ENCODE peak calls at places on chromosomes 12 and 14, in four cellular contexts. F, K, B and X are unnamed samples.
A peak's percentile ranks its signal among the peaks of the same experiment; 100 is the strongest.

GRCh38 chr12:1435456-1435855 is 158.9 kb downstream of the FBXL14 start:
- DNase-seq in F (no peak), K (peak; percentile 67), B (no peak), X (no peak)

GRCh38 chr12:76123301-76124212 is 39.1 kb upstream of the NAP1L1 start:
- DNase-seq in F (peak; percentile 12), K (peak; percentile 75), B (peak; percentile 11), X (no peak)

GRCh38 chr12:112107728-112108447 is 695 bp downstream of the NAA25 start:
- DNase-seq in F (peak; percentile 43), K (peak; percentile 33), B (peak; percentile 41), X (no peak)

GRCh38 chr12:77161944-77162343 is 96.6 kb upstream of the E2F7 start:
- DNase-seq in F (peak; percentile 37), K (no peak), B (peak; percentile 77), X (no peak)

GRCh38 chr14:60179296-60179924 is 14.2 kb upstream of the DHRS7 start:
- DNase-seq in F (no peak), K (peak; percentile 64), B (no peak), X (no peak)

GRCh38 chr12:52081263-52081733 is 1.8 kb downstream of the SMIM41 start:
- DNase-seq in F (no peak), K (no peak), B (peak; percentile 22), X (no peak)

GRCh38 chr14:93683241-93683640 is 105.0 kb downstream of the PRIMA1 start:
- DNase-seq in F (peak; percentile 79), K (no peak), B (peak; percentile 45), X (no peak)

GRCh38 chr12:119302334-119303132 is 32.0 kb upstream of the CCDC60 start:
- DNase-seq in F (peak; percentile 28), K (no peak), B (peak; percentile 87), X (no peak)

GRCh38 chr12:20508362-20508761 is 140.0 kb downstream of the PDE3A start:
- DNase-seq in F (no peak), K (peak; percentile 51), B (no peak), X (no peak)

GRCh38 chr12:108483213-108483920 is 31.7 kb upstream of the FICD start:
- DNase-seq in F (no peak), K (no peak), B (no peak), X (no peak)

GRCh38 chr14:91985008-91985407 is 37.5 kb upstream of the FBLN5 start:
- DNase-seq in F (no peak), K (peak; percentile 81), B (no peak), X (no peak)

GRCh38 chr14:75832621-75833297 is 149.0 kb downstream of the TGFB3 start:
- DNase-seq in F (no peak), K (peak; percentile 91), B (no peak), X (no peak)

GRCh38 chr14:46048127-46048526 is 603.5 kb downstream of the RPL10L start:
- DNase-seq in F (peak; percentile 88), K (peak; percentile 47), B (peak; percentile 80), X (no peak)

GRCh38 chr12:1575287-1575798 is 19.0 kb downstream of the FBXL14 start:
- DNase-seq in F (no peak), K (no peak), B (no peak), X (peak; percentile 22)

GRCh38 chr12:51917746-51918453 is 10.6 kb downstream of the ACVRL1 start:
- DNase-seq in F (no peak), K (no peak), B (no peak), X (no peak)

GRCh38 chr12:67025543-67026114 is 243.5 kb upstream of the CAND1 start:
- DNase-seq in F (peak; percentile 75), K (no peak), B (peak; percentile 59), X (no peak)

GRCh38 chr14:24253936-24254335 is 9.0 kb downstream of the TGM1 start:
- DNase-seq in F (no peak), K (no peak), B (no peak), X (no peak)

GRCh38 chr14:32224731-32225377 is 21.8 kb upstream of the RNU6-8 start:
- DNase-seq in F (peak; percentile 30), K (peak; percentile 71), B (peak; percentile 47), X (no peak)

GRCh38 chr14:90547968-90548367 is 151.1 kb downstream of the CALM1 start:
- DNase-seq in F (no peak), K (no peak), B (no peak), X (no peak)

GRCh38 chr14:69571449-69571878 is 3.2 kb downstream of the CCDC177 start:
- DNase-seq in F (no peak), K (no peak), B (no peak), X (no peak)

GRCh38 chr14:77376771-77377501 is at the start of the genes SAMD15 and TMED8:
- DNase-seq in F (peak; percentile 90), K (peak; percentile 84), B (peak; percentile 93), X (peak; percentile 97)

GRCh38 chr12:30725739-30726138 is 29.0 kb downstream of the CAPRIN2 start:
- DNase-seq in F (no peak), K (peak; percentile 89), B (no peak), X (peak; percentile 81)

GRCh38 chr14:35159742-35160409 is 37.5 kb downstream of the PRORP start:
- DNase-seq in F (no peak), K (peak; percentile 95), B (no peak), X (peak; percentile 7)

GRCh38 chr14:103629503-103630121 is 601 bp downstream of the KLC1 start:
- DNase-seq in F (peak; percentile 73), K (peak; percentile 20), B (peak; percentile 85), X (no peak)

GRCh38 chr12:55830601-55831406 is 1.4 kb upstream of the DNAJC14 start:
- DNase-seq in F (peak; percentile 72), K (peak; percentile 66), B (peak; percentile 79), X (peak; percentile 31)

GRCh38 chr14:71242237-71242748 is 335.0 kb downstream of the PCNX1 start:
- DNase-seq in F (no peak), K (peak; percentile 82), B (no peak), X (no peak)

GRCh38 chr12:12560587-12561304 is 1.9 kb downstream of the DUSP16 start:
- DNase-seq in F (peak; percentile 30), K (peak; percentile 85), B (peak; percentile 25), X (peak; percentile 84)

GRCh38 chr12:51270847-51271518 is 768 bp upstream of the SMAGP start:
- DNase-seq in F (no peak), K (peak; percentile 90), B (no peak), X (peak; percentile 95)

GRCh38 chr12:14473707-14474287 is 93.9 kb downstream of the PLBD1 start:
- DNase-seq in F (peak; percentile 20), K (peak; percentile 30), B (peak; percentile 15), X (peak; percentile 52)

GRCh38 chr12:64335886-64336466 is 54.6 kb downstream of the C12orf56 start:
- DNase-seq in F (no peak), K (no peak), B (no peak), X (no peak)

GRCh38 chr14:30610719-30611388 is 11.3 kb upstream of the SCFD1 start:
- DNase-seq in F (peak; percentile 18), K (peak; percentile 72), B (no peak), X (no peak)

DNA sequence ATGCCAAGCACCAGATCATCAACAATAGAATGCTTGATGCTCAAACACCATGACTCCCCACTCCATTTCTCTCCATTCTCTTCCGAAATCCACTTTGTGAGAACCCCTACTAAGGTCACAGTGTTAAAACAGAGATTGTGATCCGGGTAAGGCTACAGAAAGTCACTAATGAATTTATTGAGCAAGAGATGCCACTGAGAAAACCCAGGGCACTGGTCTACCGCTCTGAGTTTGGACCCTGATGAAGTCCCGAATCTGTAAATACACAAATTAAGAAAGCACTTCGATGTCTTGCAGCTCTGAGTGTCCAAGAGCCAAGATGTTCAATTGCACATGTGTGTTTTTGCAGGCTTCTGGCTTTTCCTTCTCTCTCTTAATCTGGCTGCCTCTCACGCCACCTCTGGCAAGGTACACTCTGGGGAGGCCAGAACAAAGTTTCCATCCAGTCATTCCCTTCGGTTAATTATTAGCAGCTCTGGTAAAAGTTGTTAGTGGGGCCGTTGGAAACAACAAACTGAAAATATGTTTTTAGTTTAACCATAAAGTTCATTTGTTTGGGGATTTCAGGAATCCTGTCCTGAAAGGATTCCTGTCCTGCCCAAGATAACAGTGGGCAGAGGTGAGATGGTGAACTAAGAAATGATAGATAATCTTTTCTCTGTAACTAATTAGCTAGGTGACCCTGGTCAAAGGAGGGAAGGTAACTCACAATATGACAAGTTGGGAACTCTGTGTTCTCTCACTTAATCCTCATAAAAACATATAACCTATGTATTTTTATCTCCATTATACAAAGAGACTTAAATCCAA is 75.4 kb downstream of the BTG1 start:
- DNase-seq in F (no peak), K (no peak), B (no peak), X (no peak)
- H3K4me3 ChIP-seq in F (no peak overlapping the region), K (no peak overlapping the region), B (no peak overlapping the region), X (no peak overlapping the region)

GRCh38 chr12:121011820-121012219 is 4.5 kb downstream of the C12orf43 start:
- DNase-seq in F (no peak), K (no peak), B (no peak), X (no peak)

GRCh38 chr12:121009744-121010143 is 6.5 kb downstream of the C12orf43 start:
- DNase-seq in F (peak; percentile 76), K (peak; percentile 28), B (peak; percentile 71), X (no peak)

GRCh38 chr12:121010860-121011259 is 5.4 kb downstream of the C12orf43 start:
- DNase-seq in F (no peak), K (no peak), B (no peak), X (no peak)

GRCh38 chr12:121015825-121016766 is at the start of gene C12orf43:
- DNase-seq in F (peak; percentile 98), K (peak; percentile 82), B (peak; percentile 96), X (peak; percentile 81)

DNA sequence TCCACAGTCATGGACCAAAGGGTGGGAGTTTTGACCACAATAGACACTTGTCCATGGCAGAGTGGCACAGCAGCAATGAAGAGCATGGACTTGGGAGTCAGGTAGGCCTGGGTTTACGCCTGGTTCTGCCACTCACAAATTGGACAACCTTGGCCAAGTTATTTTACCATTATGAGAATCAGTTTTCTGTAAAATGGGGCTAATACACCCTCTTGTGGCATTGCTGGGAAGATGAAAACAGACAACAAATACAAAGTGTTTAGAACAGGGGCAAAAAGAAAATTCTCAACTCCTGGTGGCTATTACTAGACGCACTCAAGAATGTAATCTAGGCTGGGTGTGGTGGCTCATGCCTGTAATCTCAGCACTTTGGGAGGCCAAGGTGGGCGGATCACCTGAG is 2.6 kb downstream of the C12orf43 start:
- DNase-seq in F (no peak), K (no peak), B (no peak), X (no peak)
- H2AFZ ChIP-seq in F (no peak overlapping the region), K (no peak overlapping the region), B (no peak overlapping the region), X (no peak overlapping the region)

GRCh38 chr12:114440450-114441383 is 34.8 kb upstream of the TBX5 start:
- DNase-seq in F (peak; percentile 72), K (no peak), B (peak; percentile 82), X (no peak)
- TF ChIP-seq EZH2 in F (peak; percentile 89), K (no peak), B (peak; percentile 99), X (no peak)

GRCh38 chr12:124026755-124027745 is 54.0 kb downstream of the ZNF664 start:
- DNase-seq in F (no peak), K (peak; percentile 62), B (no peak), X (peak; percentile 48)
- H3K4me3 ChIP-seq in F (no peak overlapping the region), K (no peak overlapping the region), B (no peak overlapping the region), X (no peak overlapping the region)

DNA sequence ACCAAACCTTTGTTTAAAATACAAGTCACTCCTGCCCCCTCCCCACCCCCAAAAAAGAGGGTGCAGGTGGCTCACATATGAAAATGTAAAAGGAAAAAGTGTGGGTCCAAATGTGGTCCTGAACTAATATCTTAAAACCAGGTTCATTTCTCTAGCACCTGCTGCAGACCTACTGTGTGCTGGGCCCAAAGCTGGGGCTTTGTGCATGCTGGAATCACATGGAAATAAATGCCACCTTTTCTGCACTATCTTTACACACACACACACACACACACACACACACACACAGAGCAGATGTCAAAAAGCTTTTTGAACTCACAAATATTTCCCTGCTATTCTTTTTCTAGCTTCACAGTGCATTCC is 3.2 kb upstream of the BCL11B start:
- DNase-seq in F (no peak), K (no peak), B (no peak), X (no peak)
- H2AFZ ChIP-seq in F (peak overlapping the region; percentile 74), K (no peak overlapping the region), B (no peak overlapping the region), X (no peak overlapping the region)